ENCODE peak calls at places on chromosome 6, in ten cellular contexts. N is ascending aorta, S is adrenal gland, Z is GM23338, P is mesenchymal stem cell, O is mammary epithelial cell, T is cardiac muscle cell, D is neural progenitor cell, Y is endothelial cell of umbilical vein, I is left lung. X is an unnamed sample.

GRCh38 chr6:131293472-131293911 is 158.2 kb downstream of the AKAP7 start:
- DNase-seq in I (peak), S (no peak), D (no peak), Y (no peak), P (no peak), O (no peak), Z (peak), N (no peak), T (no peak), X (no peak)

GRCh38 chr6:157946865-157947532 is 34.7 kb upstream of the SYNJ2 start:
- DNase-seq in O (no peak), Z (peak), I (no peak), S (no peak), T (peak), P (no peak), Y (no peak), N (no peak), D (peak), X (peak)

GRCh38 chr6:127026247-127026646 is 92.2 kb upstream of the RSPO3 start:
- DNase-seq in Z (peak), S (no peak), O (peak), D (no peak), N (no peak), T (no peak), Y (no peak), I (no peak), P (no peak), X (no peak)

GRCh38 chr6:45882671-45883070 is 133.0 kb downstream of the CLIC5 start:
- DNase-seq in Z (no peak), I (no peak), D (no peak), S (no peak), T (no peak), P (no peak), O (no peak), Y (no peak), N (no peak), X (no peak)

GRCh38 chr6:1658212-1659005 is 48.7 kb downstream of the FOXC1 start:
- DNase-seq in T (no peak), P (no peak), S (no peak), Y (no peak), D (no peak), N (no peak), Z (no peak), O (no peak), I (no peak), X (no peak)

GRCh38 chr6:90425161-90425641 is 128.6 kb upstream of the BACH2 start:
- DNase-seq in Y (no peak), S (no peak), Z (no peak), O (no peak), P (no peak), D (no peak), T (no peak), I (no peak), N (no peak), X (peak)

GRCh38 chr6:20906938-20907337 is 372.7 kb downstream of the CDKAL1 start:
- DNase-seq in N (no peak), D (no peak), I (no peak), Y (no peak), O (peak), Z (no peak), S (no peak), T (peak), P (peak), X (no peak)

GRCh38 chr6:120354452-120355098 is 979.7 kb downstream of the TBC1D32 start:
- DNase-seq in P (no peak), S (no peak), N (no peak), T (no peak), Z (no peak), I (no peak), Y (no peak), O (peak), D (no peak), X (no peak)

GRCh38 chr6:113809818-113810217 is 47.3 kb upstream of the MARCKS start:
- DNase-seq in Y (no peak), I (no peak), S (no peak), Z (no peak), P (no peak), D (no peak), N (no peak), T (no peak), O (no peak), X (no peak)

GRCh38 chr6:149965191-149966020 is 1.7 kb downstream of the ULBP1 start:
- DNase-seq in Z (peak), P (peak), I (no peak), S (peak), N (no peak), O (no peak), Y (no peak), D (peak), T (no peak), X (peak)

GRCh38 chr6:125904871-125905270 is 51.7 kb upstream of the HINT3 start:
- DNase-seq in D (no peak), I (no peak), N (no peak), S (peak), Y (no peak), O (peak), P (peak), T (no peak), Z (no peak), X (peak)

GRCh38 chr6:151059612-151060095 is 180.1 kb upstream of the AKAP12 start:
- DNase-seq in S (no peak), P (peak), I (no peak), Z (no peak), O (peak), Y (peak), N (no peak), T (peak), D (no peak), X (no peak)

GRCh38 chr6:164040994-164041393 is 626.5 kb downstream of the QKI start:
- DNase-seq in N (no peak), Y (no peak), T (no peak), P (no peak), O (no peak), I (no peak), S (no peak), Z (no peak), D (no peak), X (no peak)

GRCh38 chr6:19536838-19537237 is 300.3 kb upstream of the ID4 start:
- DNase-seq in N (no peak), S (no peak), D (no peak), P (no peak), T (no peak), O (peak), I (no peak), Y (no peak), Z (no peak), X (no peak)

GRCh38 chr6:78483546-78483945 is 383.8 kb upstream of the IRAK1BP1 start:
- DNase-seq in S (no peak), O (no peak), N (no peak), D (no peak), I (no peak), T (no peak), P (no peak), Z (no peak), Y (no peak), X (no peak)

GRCh38 chr6:148441454-148441911 is 98.8 kb downstream of the SASH1 start:
- DNase-seq in Y (peak), T (peak), O (peak), P (peak), D (no peak), S (no peak), I (no peak), Z (no peak), N (no peak), X (no peak)

GRCh38 chr6:144712541-144712940 is 427.4 kb downstream of the UTRN start:
- DNase-seq in N (no peak), D (no peak), Z (no peak), P (no peak), S (no peak), I (no peak), T (peak), O (no peak), Y (no peak), X (no peak)

GRCh38 chr6:145278163-145278807 is 457.0 kb downstream of the EPM2A start:
- DNase-seq in I (no peak), D (no peak), Y (no peak), P (peak), N (no peak), O (no peak), S (no peak), Z (no peak), T (peak), X (no peak)

GRCh38 chr6:101226677-101227135 is 166.8 kb upstream of the GRIK2 start:
- DNase-seq in T (peak), N (no peak), O (peak), I (peak), Y (no peak), D (peak), P (peak), S (no peak), Z (peak), X (no peak)

GRCh38 chr6:15336905-15337583 is 91.2 kb downstream of the JARID2 start:
- DNase-seq in N (no peak), S (no peak), Y (no peak), P (no peak), T (no peak), O (no peak), I (no peak), Z (no peak), D (peak), X (no peak)

GRCh38 chr6:166542580-166542912 is 43.9 kb downstream of the RAMACL start:
- DNase-seq in S (no peak), Z (peak), Y (peak), O (no peak), N (no peak), P (no peak), I (no peak), T (no peak), D (peak), X (no peak)

GRCh38 chr6:119347466-119348307 is 1.9 kb downstream of the MAN1A1 start:
- DNase-seq in Y (no peak), I (peak), S (peak), T (no peak), D (no peak), Z (peak), P (peak), O (no peak), N (peak), X (peak)

GRCh38 chr6:393391-394221 is 2.1 kb downstream of the IRF4 start:
- DNase-seq in P (no peak), N (no peak), I (no peak), S (no peak), Y (no peak), T (no peak), Z (peak), D (peak), O (no peak), X (no peak)

GRCh38 chr6:127641905-127642304 is 64.9 kb downstream of the C6orf58 start:
- DNase-seq in S (no peak), D (peak), N (no peak), Z (peak), P (peak), O (peak), T (peak), I (no peak), Y (peak), X (no peak)

GRCh38 chr6:156780117-156780641 is 3.0 kb downstream of the ARID1B start:
- DNase-seq in N (no peak), Z (peak), O (peak), Y (peak), I (no peak), D (peak), P (peak), S (peak), T (peak), X (peak)

GRCh38 chr6:131937703-131938631 is 13.2 kb downstream of the CCN2 start:
- DNase-seq in Z (no peak), O (no peak), T (peak), I (no peak), Y (peak), N (no peak), P (peak), S (peak), D (no peak), X (no peak)

GRCh38 chr6:153538491-153538890 is 407.4 kb upstream of the RGS17 start:
- DNase-seq in T (peak), Z (no peak), P (peak), D (no peak), I (no peak), S (no peak), N (no peak), O (no peak), Y (no peak), X (no peak)

GRCh38 chr6:138403324-138403800 is 661 bp upstream of the HEBP2 start:
- DNase-seq in I (peak), Y (no peak), N (no peak), P (peak), T (peak), S (peak), O (no peak), D (peak), Z (no peak), X (no peak)

GRCh38 chr6:135680964-135681913 is 170.3 kb upstream of the PDE7B start:
- DNase-seq in P (no peak), T (peak), O (no peak), S (no peak), N (no peak), I (no peak), Z (no peak), D (no peak), Y (no peak), X (no peak)

GRCh38 chr6:6749791-6750434 is 161.4 kb downstream of the LY86 start:
- DNase-seq in Y (peak), Z (peak), I (peak), O (peak), P (peak), T (peak), S (peak), D (peak), N (peak), X (no peak)

GRCh38 chr6:44006123-44006871 is 121.0 kb downstream of the MRPL14 start:
- DNase-seq in D (no peak), T (no peak), I (no peak), S (no peak), O (no peak), Y (no peak), N (no peak), Z (no peak), P (peak), X (no peak)

GRCh38 chr6:169141706-169142705 is 111.6 kb downstream of the THBS2 start:
- DNase-seq in Y (no peak), S (peak), P (no peak), O (no peak), Z (no peak), I (no peak), N (no peak), T (no peak), D (no peak), X (no peak)

GRCh38 chr6:136251394-136251793 is 1.3 kb upstream of the MTFR2 start:
- DNase-seq in D (no peak), P (no peak), T (no peak), S (no peak), O (peak), N (no peak), Y (peak), Z (no peak), I (no peak), X (no peak)

GRCh38 chr6:168193816-168194701 is 115.0 kb upstream of the FRMD1 start:
- DNase-seq in T (peak), Y (no peak), D (peak), S (no peak), P (no peak), I (no peak), N (no peak), Z (peak), O (no peak), X (no peak)

GRCh38 chr6:14966111-14966901 is 279.6 kb upstream of the JARID2 start:
- DNase-seq in N (no peak), Z (peak), T (no peak), O (no peak), D (no peak), Y (no peak), I (no peak), S (no peak), P (no peak), X (no peak)

GRCh38 chr6:160139420-160139851 is 17.8 kb downstream of the SLC22A1 start:
- DNase-seq in T (peak), D (no peak), P (peak), Z (no peak), O (peak), I (no peak), S (peak), N (no peak), Y (no peak), X (no peak)

GRCh38 chr6:7542065-7542877 is 800 bp downstream of the DSP start:
- DNase-seq in Y (peak), N (no peak), I (peak), Z (peak), S (peak), O (no peak), T (no peak), D (peak), P (peak), X (no peak)

GRCh38 chr6:166286831-166287271 is 21.3 kb downstream of the PRR18 start:
- DNase-seq in Y (no peak), Z (peak), O (no peak), S (peak), D (no peak), I (no peak), P (no peak), N (no peak), T (no peak), X (no peak)

GRCh38 chr6:125951323-125951722 is 5.2 kb upstream of the HINT3 start:
- DNase-seq in Z (no peak), N (no peak), T (no peak), I (no peak), Y (no peak), O (no peak), S (no peak), P (no peak), D (no peak), X (no peak)

DNA sequence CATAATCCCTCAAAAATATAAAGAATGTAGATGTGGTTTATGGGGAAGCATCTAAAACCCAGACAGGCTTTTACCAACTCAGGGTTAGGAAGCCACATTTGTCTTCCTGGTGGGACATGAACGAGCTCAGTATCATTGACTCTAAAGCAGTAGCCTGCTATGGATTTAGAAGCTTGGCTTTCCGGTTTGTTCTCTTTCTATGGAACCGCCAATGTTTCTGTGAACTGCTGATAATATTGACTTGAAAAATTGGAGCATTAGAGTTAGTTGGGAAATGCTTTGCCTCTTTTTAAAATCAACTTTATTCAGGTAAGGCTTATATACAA is 52.5 kb downstream of the NEDD9 start:
- DNase-seq in T (no peak), Y (no peak), N (no peak), S (no peak), D (no peak), P (no peak), O (no peak), Z (no peak), I (no peak), X (no peak)
- H3K27ac ChIP-seq in T (no peak), Y (no peak), N (no peak), S (no peak), D (no peak), P (no peak), O (peak), Z (peak), I (peak), X (no peak)

DNA sequence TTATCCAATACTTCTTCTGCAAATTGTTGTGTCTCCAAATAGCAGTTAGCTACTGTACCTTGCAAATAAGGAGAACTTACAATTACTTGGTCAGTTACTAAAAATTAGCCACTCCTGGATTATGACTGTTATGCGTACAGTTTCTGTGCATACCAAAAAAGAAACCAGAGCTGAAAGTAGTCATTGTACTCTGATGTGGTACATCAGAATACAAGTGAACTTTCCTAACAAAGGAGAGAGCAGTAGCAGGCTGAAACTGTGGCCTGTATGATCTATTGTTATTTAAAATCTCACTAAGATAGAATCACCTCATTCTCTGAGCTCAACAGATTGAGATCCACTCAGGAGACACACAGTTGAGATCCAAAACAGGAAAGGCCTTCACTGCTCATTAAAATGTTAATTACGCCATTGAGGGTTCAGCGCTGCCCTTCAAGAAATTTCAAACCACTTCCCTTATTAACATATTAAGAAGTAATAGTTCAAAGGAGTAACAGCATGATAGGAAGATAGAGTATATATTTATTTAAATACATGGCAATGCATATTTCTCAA is 576.4 kb downstream of the LMBRD1 start:
- DNase-seq in Y (no peak), S (no peak), P (no peak), D (peak), Z (peak), O (no peak), T (no peak), I (no peak), N (no peak), X (no peak)
- H3K4me3 ChIP-seq in Y (no peak), S (no peak), P (no peak), D (no peak), Z (peak), O (no peak), T (no peak), I (no peak), N (no peak), X (no peak)

DNA sequence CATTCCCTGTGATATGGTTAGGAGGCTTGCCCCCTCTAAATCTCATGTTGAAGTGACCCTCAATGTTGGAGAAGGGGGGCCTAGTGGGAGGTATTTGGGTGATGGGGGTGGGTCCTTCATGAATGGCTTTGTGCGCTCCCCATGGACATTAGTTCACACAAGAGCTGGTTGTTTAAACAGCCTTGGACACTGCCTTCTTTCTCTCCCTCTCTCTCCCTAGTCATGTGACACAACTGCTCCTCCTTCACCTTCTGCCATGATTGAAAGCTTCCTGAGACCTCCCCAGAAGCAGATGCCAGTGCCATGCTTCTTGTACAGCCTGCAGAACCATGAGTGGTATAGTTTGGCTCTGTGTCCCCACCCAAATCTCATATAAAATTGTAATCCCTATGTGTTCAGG is 117.2 kb upstream of the SLC22A16 start:
- DNase-seq in P (no peak), I (no peak), D (no peak), N (no peak), T (no peak), Y (no peak), S (no peak), O (no peak), Z (no peak), X (no peak)
- H3K27ac ChIP-seq in P (no peak), I (no peak), D (no peak), N (no peak), T (no peak), Y (no peak), S (no peak), O (no peak), Z (no peak), X (no peak)

GRCh38 chr6:52494298-52495072 is 74.3 kb downstream of the EFHC1 start:
- DNase-seq in I (no peak), Y (no peak), P (no peak), D (no peak), T (no peak), N (no peak), O (no peak), Z (no peak), S (no peak), X (no peak)

GRCh38 chr6:52489881-52490280 is 69.7 kb downstream of the EFHC1 start:
- DNase-seq in D (no peak), I (no peak), Y (peak), S (no peak), N (no peak), P (no peak), Z (no peak), T (no peak), O (no peak), X (no peak)

GRCh38 chr6:52495859-52496396 is 75.8 kb downstream of the EFHC1 start:
- DNase-seq in N (no peak), D (no peak), S (no peak), I (no peak), Z (no peak), T (no peak), Y (no peak), O (no peak), P (no peak), X (no peak)

GRCh38 chr6:52493669-52494068 is 73.5 kb downstream of the EFHC1 start:
- DNase-seq in Z (no peak), P (no peak), N (no peak), D (no peak), Y (no peak), T (no peak), I (no peak), O (no peak), S (no peak), X (no peak)

GRCh38 chr6:52491203-52492069 is 71.3 kb downstream of the EFHC1 start:
- DNase-seq in D (no peak), S (no peak), O (no peak), P (peak), T (no peak), Y (peak), Z (no peak), I (no peak), N (no peak), X (no peak)
- H3K4me3 ChIP-seq in D (no peak), S (no peak), O (no peak), P (no peak), T (no peak), Y (no peak), Z (no peak), I (no peak), N (no peak), X (no peak)

GRCh38 chr6:33770833-33771341 is 18.0 kb downstream of the LEMD2 start:
- DNase-seq in T (no peak), S (no peak), Y (no peak), D (no peak), I (no peak), O (no peak), Z (no peak), N (no peak), P (no peak), X (no peak)
- H3K27ac ChIP-seq in T (peak), S (no peak), Y (peak), D (no peak), I (peak), O (no peak), Z (peak), N (peak), P (peak), X (no peak)